ENCODE peak calls at places on chromosomes 13 and 19, in four cellular contexts. W, E, G and I are unnamed samples.

GRCh38 chr13:110421061-110421460 is 114.0 kb downstream of the COL4A2 start:
- DNase-seq in W (no peak), E (no peak), G (no peak), I (no peak)

GRCh38 chr19:23804676-23805075 is 46.0 kb upstream of the ZNF681 start:
- DNase-seq in W (no peak), E (no peak), G (no peak), I (no peak)

GRCh38 chr13:21528616-21529015 is 69.5 kb upstream of the ZDHHC20 start:
- DNase-seq in W (no peak), E (no peak), G (peak; percentile 12), I (no peak)

GRCh38 chr19:497476-497860 is 1.2 kb downstream of the MADCAM1 start:
- DNase-seq in W (no peak), E (no peak), G (no peak), I (no peak)

GRCh38 chr19:54475706-54476105 is 2.6 kb upstream of the CDC42EP5 start:
- DNase-seq in W (no peak), E (no peak), G (no peak), I (no peak)

GRCh38 chr13:28885191-28885590 is 65.1 kb downstream of the MTUS2 start:
- DNase-seq in W (no peak), E (no peak), G (no peak), I (no peak)

GRCh38 chr13:110985570-110985969 is 70.7 kb upstream of the ANKRD10 start:
- DNase-seq in W (no peak), E (no peak), G (no peak), I (no peak)

GRCh38 chr13:35388979-35389378 is 87.5 kb downstream of the MAB21L1 start:
- DNase-seq in W (no peak), E (no peak), G (no peak), I (no peak)

GRCh38 chr13:27276188-27276587 is 5.6 kb downstream of the RASL11A start:
- DNase-seq in W (no peak), E (no peak), G (no peak), I (no peak)

GRCh38 chr13:75788494-75788991 is 152.4 kb downstream of the LMO7 start:
- DNase-seq in W (no peak), E (no peak), G (no peak), I (no peak)

GRCh38 chr19:42005504-42005903 is 11.5 kb upstream of the ATP1A3 start:
- DNase-seq in W (no peak), E (no peak), G (no peak), I (no peak)

GRCh38 chr13:95298971-95299627 is 2.2 kb downstream of the ABCC4 start:
- DNase-seq in W (no peak), E (no peak), G (no peak), I (no peak)

GRCh38 chr13:20239748-20240147 is 7.6 kb upstream of the GJB6 start:
- DNase-seq in W (no peak), E (no peak), G (no peak), I (no peak)

GRCh38 chr13:101341464-101341863 is 74.8 kb downstream of the NALCN start:
- DNase-seq in W (no peak), E (no peak), G (no peak), I (no peak)

GRCh38 chr13:110746443-110746842 is 32.9 kb downstream of the ING1 start:
- DNase-seq in W (no peak), E (no peak), G (no peak), I (no peak)

GRCh38 chr13:101343128-101343787 is 73.0 kb downstream of the NALCN start:
- DNase-seq in W (no peak), E (no peak), G (no peak), I (no peak)

GRCh38 chr19:46515290-46515609 is 19.6 kb upstream of the PNMA8B start:
- DNase-seq in W (no peak), E (no peak), G (no peak), I (no peak)

GRCh38 chr19:19426799-19427198 is 21.3 kb downstream of the GATAD2A start:
- DNase-seq in W (no peak), E (no peak), G (no peak), I (no peak)

GRCh38 chr19:1746401-1747284 is 6.7 kb upstream of the ONECUT3 start:
- DNase-seq in W (no peak), E (no peak), G (no peak), I (no peak)

GRCh38 chr19:29390742-29391141 is 135.1 kb upstream of the VSTM2B start:
- DNase-seq in W (no peak), E (no peak), G (no peak), I (no peak)

GRCh38 chr13:75550159-75550567 is 572 bp downstream of the UCHL3 start:
- DNase-seq in W (no peak), E (no peak), G (peak; percentile 16), I (no peak)

GRCh38 chr13:72255908-72256307 is 388.9 kb upstream of the DACH1 start:
- DNase-seq in W (no peak), E (no peak), G (peak; percentile 9), I (peak; percentile 70)

GRCh38 chr13:96994030-96994848 is at the start of gene OXGR1:
- DNase-seq in W (no peak), E (no peak), G (no peak), I (no peak)

GRCh38 chr13:111262281-111262680 is 58.2 kb upstream of the TEX29 start:
- DNase-seq in W (no peak), E (no peak), G (no peak), I (no peak)

GRCh38 chr19:43983912-43984686 is at the start of gene ZNF155:
- DNase-seq in W (no peak), E (peak; percentile 36), G (peak; percentile 97), I (peak; percentile 98)

GRCh38 chr13:87884874-87885273 is 213.7 kb downstream of the SLITRK5 start:
- DNase-seq in W (no peak), E (no peak), G (peak; percentile 20), I (peak; percentile 53)

GRCh38 chr13:34667356-34668218 is 274.5 kb upstream of the NBEA start:
- DNase-seq in W (no peak), E (no peak), G (peak; percentile 76), I (no peak)

GRCh38 chr13:101751488-101751887 is 299.0 kb downstream of the ITGBL1 start:
- DNase-seq in W (no peak), E (no peak), G (no peak), I (no peak)

GRCh38 chr13:63206431-63206830 is 1790.8 kb upstream of the PCDH20 start:
- DNase-seq in W (no peak), E (no peak), G (no peak), I (no peak)

GRCh38 chr19:55437410-55437809 is 5.7 kb downstream of the SHISA7 start:
- DNase-seq in W (no peak), E (no peak), G (no peak), I (no peak)

GRCh38 chr19:15671891-15672579 is 852 bp upstream of the CYP4F12 start:
- DNase-seq in W (no peak), E (no peak), G (no peak), I (no peak)

GRCh38 chr19:43464089-43464775 is 1.2 kb downstream of the LYPD3 start:
- DNase-seq in W (no peak), E (peak; percentile 67), G (no peak), I (no peak)

GRCh38 chr13:50229935-50230334 is 214.7 kb downstream of the KCNRG start:
- DNase-seq in W (no peak), E (no peak), G (no peak), I (no peak)

GRCh38 chr19:55041627-55042343 is 3.7 kb upstream of the GP6 start:
- DNase-seq in W (no peak), E (no peak), G (no peak), I (no peak)